ENCODE peak calls at places on chromosomes 4 and X, in ten cellular contexts. N is AG04450, V is heart left ventricle, S is stomach, C is GM12864, H is IMR-90, P is fibroblast of the aortic adventitia, Z is pancreas, Q is Peyer's patch, L is brain microvascular endothelial cell. M is an unnamed sample.

GRCh38 chrX:48972214-48973164 is 845 bp upstream of the KCND1 start:
- DNase-seq in H (peak), P (peak), S (peak), Q (peak), Z (no peak), N (no peak), C (no peak), L (peak), V (no peak), M (no peak)

GRCh38 chr4:74531952-74532794 is 87.2 kb downstream of the AREG start:
- DNase-seq in Q (no peak), C (peak), P (peak), H (peak), Z (no peak), L (peak), S (no peak), N (peak), V (no peak), M (peak)

GRCh38 chr4:169604131-169604900 is 8.1 kb downstream of the NEK1 start:
- DNase-seq in Z (no peak), C (no peak), H (peak), S (no peak), L (peak), V (no peak), N (no peak), P (peak), Q (no peak), M (no peak)

GRCh38 chr4:158822348-158822747 is 53.5 kb downstream of the FNIP2 start:
- DNase-seq in V (no peak), Z (no peak), H (no peak), S (no peak), N (no peak), Q (no peak), L (no peak), C (no peak), P (no peak), M (no peak)

GRCh38 chr4:109007976-109008375 is 245.1 kb upstream of the ETNPPL start:
- DNase-seq in N (no peak), Z (no peak), V (no peak), C (no peak), H (no peak), P (no peak), Q (no peak), S (no peak), L (no peak), M (no peak)

GRCh38 chr4:179626687-179627086 is 2184.4 kb upstream of the AGA start:
- DNase-seq in V (no peak), Q (no peak), H (no peak), P (no peak), C (no peak), L (peak), Z (no peak), N (no peak), S (no peak), M (no peak)

GRCh38 chrX:78517124-78517523 is 142.0 kb downstream of the RTL3 start:
- DNase-seq in N (no peak), S (no peak), H (no peak), Q (peak), L (peak), Z (no peak), P (peak), C (peak), V (no peak), M (no peak)

GRCh38 chr4:26331380-26331945 is 10.6 kb downstream of the RBPJ start:
- DNase-seq in P (no peak), H (no peak), L (no peak), Q (no peak), N (no peak), S (no peak), Z (no peak), V (no peak), C (no peak), M (no peak)

GRCh38 chr4:23884261-23884660 is 5.6 kb downstream of the PPARGC1A start:
- DNase-seq in H (no peak), Z (no peak), L (no peak), P (no peak), Q (no peak), N (no peak), S (no peak), C (no peak), V (no peak), M (no peak)

GRCh38 chr4:186304816-186305520 is 39.0 kb downstream of the F11 start:
- DNase-seq in Z (no peak), S (no peak), N (no peak), H (peak), C (no peak), P (no peak), V (no peak), L (no peak), Q (no peak), M (no peak)

GRCh38 chr4:113278324-113278934 is 229.0 kb downstream of the ANK2 start:
- DNase-seq in Z (peak), C (peak), P (peak), H (peak), Q (peak), S (peak), N (peak), V (peak), L (peak), M (no peak)

GRCh38 chr4:32689520-32689919 is 1969.4 kb downstream of the PCDH7 start:
- DNase-seq in N (no peak), H (no peak), S (no peak), Z (no peak), V (no peak), L (no peak), Q (no peak), P (no peak), C (no peak), M (no peak)

GRCh38 chrX:318739-319578 is at the start of gene GTPBP6:
- DNase-seq in P (peak), Q (peak), Z (peak), N (peak), V (peak), L (peak), H (peak), C (peak), S (peak), M (peak)
- TF ChIP-seq CTCF in P (peak), Q (peak), Z (no peak), N (peak), V (peak), L (peak), H (peak), C (peak), S (no peak), M (no peak)

GRCh38 chr4:128284317-128284716 is 3.3 kb downstream of the PGRMC2 start:
- DNase-seq in V (no peak), P (no peak), Q (no peak), H (no peak), N (no peak), L (no peak), S (peak), C (no peak), Z (peak), M (no peak)
- H3K4me3 ChIP-seq in V (no peak), P (peak), Q (no peak), H (peak), N (peak), L (peak), S (peak), C (no peak), Z (no peak), M (no peak)

GRCh38 chrX:53713987-53714579 is 27.6 kb upstream of the HUWE1 start:
- DNase-seq in Q (no peak), P (no peak), S (no peak), V (no peak), Z (no peak), L (no peak), C (no peak), N (no peak), H (peak), M (no peak)

GRCh38 chrX:53715336-53715924 is 28.9 kb upstream of the HUWE1 start:
- DNase-seq in P (no peak), N (no peak), V (no peak), H (no peak), S (no peak), Z (no peak), C (no peak), L (no peak), Q (no peak), M (no peak)

GRCh38 chrX:53716328-53717088 is 30.0 kb upstream of the HUWE1 start:
- DNase-seq in P (peak), N (no peak), H (peak), S (no peak), Z (no peak), V (no peak), Q (peak), C (no peak), L (no peak), M (no peak)

GRCh38 chrX:53717205-53717604 is 30.7 kb upstream of the HUWE1 start:
- DNase-seq in L (no peak), C (no peak), V (no peak), Z (no peak), H (no peak), S (no peak), N (no peak), P (no peak), Q (no peak), M (no peak)

GRCh38 chrX:53714580-53715335 is 28.2 kb upstream of the HUWE1 start:
- DNase-seq in Z (peak), V (no peak), L (peak), N (no peak), H (peak), Q (peak), P (peak), C (peak), S (peak), M (no peak)
- TF ChIP-seq CTCF in Z (no peak), V (no peak), L (no peak), N (no peak), H (no peak), Q (no peak), P (peak), C (peak), S (no peak), M (no peak)

DNA sequence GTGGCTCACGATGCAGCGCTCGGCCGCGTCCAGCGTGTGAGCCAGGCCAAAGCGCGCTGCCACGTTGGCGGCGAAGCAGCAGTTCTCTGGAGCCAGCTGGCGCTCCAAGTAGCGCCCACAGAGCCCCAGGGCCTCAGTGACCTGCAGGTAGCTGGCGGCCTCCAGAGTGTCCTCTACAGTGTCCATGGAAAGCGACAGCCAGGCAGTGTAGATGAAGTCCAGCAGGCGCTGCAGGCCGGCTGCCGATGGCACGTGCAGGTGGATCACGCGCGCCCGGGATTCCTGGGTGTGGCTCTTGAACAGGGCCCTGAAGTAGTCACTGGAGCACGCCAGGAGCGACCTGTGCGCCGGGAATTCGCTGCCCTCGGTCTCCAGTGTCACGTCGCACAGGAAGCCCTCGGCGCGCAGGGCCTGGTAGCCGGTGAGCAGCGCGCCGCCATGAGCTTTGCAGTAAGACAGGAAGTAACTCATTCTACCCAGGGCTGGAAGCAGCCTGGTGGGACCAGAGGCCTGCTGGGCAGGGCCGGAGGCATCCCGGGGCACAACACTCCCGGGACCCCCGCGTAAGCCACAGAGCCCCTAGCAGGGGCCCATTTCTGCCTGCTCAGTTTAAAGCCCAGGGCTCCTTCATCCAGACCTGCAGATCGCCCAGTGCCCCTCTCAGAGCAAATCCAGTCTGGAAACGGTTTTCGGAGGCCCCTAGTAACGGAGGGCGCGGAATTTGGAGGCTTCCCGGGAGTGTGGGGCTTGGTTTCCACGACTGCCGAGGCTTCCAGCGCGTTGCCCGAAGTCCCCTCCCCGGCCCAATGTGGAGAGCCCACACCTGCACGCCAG is 595 bp downstream of the KLHL34 start:
- DNase-seq in P (no peak), C (no peak), H (no peak), Z (no peak), L (no peak), V (no peak), N (no peak), Q (no peak), S (no peak), M (no peak)
- H3K4me3 ChIP-seq in P (no peak), C (no peak), H (no peak), Z (no peak), L (no peak), V (peak), N (no peak), Q (peak), S (peak), M (no peak)

GRCh38 chrX:134377537-134377936 is 82.4 kb upstream of the HPRT1 start:
- DNase-seq in C (peak), N (no peak), V (no peak), S (no peak), P (peak), L (peak), Z (peak), Q (peak), H (peak), M (no peak)
- TF ChIP-seq CTCF in C (no peak), N (peak), V (peak), S (no peak), P (peak), L (peak), Z (no peak), Q (no peak), H (peak), M (peak)

DNA sequence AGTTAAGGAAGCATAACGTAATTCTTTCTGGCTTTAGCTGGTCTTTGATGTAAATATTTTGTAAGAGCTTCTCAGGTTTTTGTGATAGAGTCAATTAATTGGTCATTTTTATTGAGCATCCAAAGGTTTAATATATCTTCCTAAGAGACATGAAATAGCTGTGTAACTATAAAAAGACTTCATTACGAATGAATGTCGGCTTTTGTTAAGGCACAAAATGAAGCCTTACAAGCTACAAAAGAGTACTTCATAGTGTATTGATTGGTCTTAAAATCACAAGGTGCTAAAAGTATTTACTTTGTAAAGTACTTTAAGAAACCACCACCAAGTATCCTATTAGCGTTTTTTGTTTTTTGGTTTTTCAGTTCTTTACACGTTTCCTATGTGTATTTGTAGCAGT is 104.2 kb downstream of the CEP135 start:
- DNase-seq in S (no peak), C (no peak), Z (no peak), V (no peak), L (no peak), Q (no peak), N (no peak), H (no peak), P (no peak), M (no peak)
- H3K4me3 ChIP-seq in S (no peak), C (no peak), Z (no peak), V (no peak), L (no peak), Q (no peak), N (no peak), H (no peak), P (no peak), M (no peak)

DNA sequence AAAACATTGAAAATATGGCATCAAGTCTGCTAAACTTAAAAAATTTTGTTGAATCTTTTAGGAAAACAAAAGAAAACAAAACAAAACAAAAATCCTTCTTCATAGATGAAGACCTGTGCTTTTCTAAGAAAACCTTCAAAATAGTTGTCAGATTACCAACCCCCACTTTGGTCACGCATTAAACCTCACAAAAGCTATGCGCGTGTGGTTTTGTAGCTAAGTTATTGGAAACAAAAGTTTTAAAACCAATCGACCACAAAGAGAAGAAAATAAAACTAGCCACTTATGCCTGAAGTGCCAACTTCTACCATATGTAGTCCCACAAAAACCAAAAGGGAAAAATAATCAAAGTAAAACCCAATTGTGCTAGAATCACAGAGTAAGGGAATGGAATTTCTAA is 329.9 kb upstream of the DKK2 start:
- DNase-seq in L (no peak), P (no peak), N (no peak), Q (no peak), S (no peak), Z (no peak), H (no peak), V (no peak), C (no peak), M (no peak)
- TF ChIP-seq CTCF in L (no peak), P (no peak), N (no peak), Q (no peak), S (no peak), Z (no peak), H (no peak), V (no peak), C (no peak), M (no peak)

M was measured in epithelial cell of proximal tubule.